ENCODE peak calls at places on chromosomes 4 and X, in six cellular contexts. M, W, F, I, H and K are unnamed samples.

GRCh38 chr4:148004228-148004813 is 272.4 kb downstream of the ARHGAP10 start:
- DNase-seq in M (no peak), W (peak; percentile 29), F (peak; percentile 34), I (no peak), H (no peak), K (no peak)

GRCh38 chr4:76659103-76659490 is 224.1 kb downstream of the SHROOM3 start:
- DNase-seq in M (no peak), W (no peak), F (no peak), I (no peak), H (no peak), K (no peak)

GRCh38 chrX:123184858-123185251 is 777 bp downstream of the GRIA3 start:
- DNase-seq in M (peak; percentile 38), W (no peak), F (no peak), I (peak; percentile 6), H (no peak), K (peak; percentile 29)

GRCh38 chrX:53282313-53282712 is 929 bp upstream of the IQSEC2 start:
- DNase-seq in M (no peak), W (no peak), F (no peak), I (no peak), H (no peak), K (no peak)

GRCh38 chrX:39903937-39904336 is 193.8 kb downstream of the BCOR start:
- DNase-seq in M (no peak), W (no peak), F (no peak), I (no peak), H (no peak), K (no peak)

GRCh38 chr4:184655889-184656869 is 6.6 kb downstream of the PRIMPOL start:
- DNase-seq in M (no peak), W (peak; percentile 62), F (no peak), I (no peak), H (no peak), K (no peak)

GRCh38 chr4:22877653-22878052 is 184.9 kb downstream of the GBA3 start:
- DNase-seq in M (no peak), W (no peak), F (no peak), I (no peak), H (no peak), K (no peak)

GRCh38 chr4:134747108-134747805 is 545.7 kb upstream of the PABPC4L start:
- DNase-seq in M (no peak), W (no peak), F (no peak), I (no peak), H (no peak), K (no peak)

GRCh38 chr4:67087897-67088296 is 457.4 kb downstream of the CENPC start:
- DNase-seq in M (peak; percentile 50), W (peak; percentile 7), F (peak; percentile 20), I (peak; percentile 16), H (peak; percentile 42), K (peak; percentile 31)

DNA sequence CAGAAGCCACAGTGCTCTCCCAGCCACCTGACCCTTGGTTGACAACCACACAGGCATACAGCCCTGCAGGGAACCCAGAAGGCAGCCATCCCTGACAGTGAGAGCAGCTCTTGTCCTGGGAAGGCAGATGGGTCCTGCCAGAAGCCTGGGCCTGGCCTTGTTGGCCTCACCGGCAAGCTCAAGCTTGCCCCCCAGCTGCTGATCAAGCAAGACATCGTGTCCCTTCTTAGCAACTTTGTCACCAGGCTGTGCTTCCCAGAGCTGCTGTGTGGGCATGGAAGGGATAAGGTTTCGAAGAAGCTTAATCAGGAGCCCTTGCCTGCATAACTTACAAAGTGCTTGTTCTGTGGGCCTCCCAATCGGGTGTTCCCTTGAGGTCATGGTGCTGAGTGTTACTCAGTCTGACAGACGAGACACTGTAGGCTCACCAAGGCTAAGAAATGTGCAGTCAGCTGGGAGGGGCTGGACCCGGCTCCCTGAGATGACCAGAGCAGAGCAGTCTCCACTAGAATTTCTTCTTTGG is 6.8 kb upstream of the ABLIM2 start:
- DNase-seq in M (no peak), W (no peak), F (no peak), I (no peak), H (no peak), K (no peak)
- TF ChIP-seq CTCF in M (no peak), W (no peak), F (no peak), I (no peak), H (no peak), K (no peak)

GRCh38 chrX:38458071-38458470 is 103.3 kb upstream of the TSPAN7 start:
- DNase-seq in M (no peak), W (no peak), F (no peak), I (no peak), H (no peak), K (no peak)
- TF ChIP-seq CTCF in M (peak; percentile 18), W (no peak), F (no peak), I (no peak), H (no peak), K (no peak)

GRCh38 chrX:152821145-152821765 is 9.3 kb downstream of the CETN2 start:
- DNase-seq in M (peak; percentile 50), W (no peak), F (peak; percentile 36), I (peak; percentile 39), H (peak; percentile 69), K (peak; percentile 70)
- TF ChIP-seq CTCF in M (peak; percentile 69), W (peak; percentile 15), F (peak; percentile 46), I (peak; percentile 64), H (peak; percentile 61), K (peak; percentile 58)

DNA sequence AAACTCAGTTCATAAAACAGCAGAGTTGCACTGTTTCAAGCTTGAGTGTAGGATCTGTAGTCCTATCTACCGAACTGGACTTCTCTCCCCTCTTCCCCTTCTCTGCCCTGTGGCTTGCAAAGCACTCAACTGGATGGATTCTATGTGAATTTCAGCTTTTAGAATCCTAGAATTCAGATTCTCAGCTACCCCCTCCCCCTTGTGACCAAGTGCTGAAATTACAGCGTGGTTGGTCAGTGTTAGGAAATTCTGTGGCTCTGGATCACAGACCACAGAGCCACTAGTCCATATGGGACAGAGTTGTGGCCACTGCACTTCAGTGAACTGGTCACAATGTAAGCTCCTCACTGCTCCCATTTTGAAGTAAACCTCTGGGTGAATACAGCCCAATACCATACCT is 64.6 kb upstream of the TRPC5 start:
- DNase-seq in M (peak; percentile 50), W (no peak), F (no peak), I (peak; percentile 30), H (peak; percentile 6), K (peak; percentile 24)
- TF ChIP-seq CTCF in M (peak; percentile 74), W (no peak), F (peak; percentile 34), I (peak; percentile 67), H (no peak), K (peak; percentile 67)

GRCh38 chr4:132646186-132646585 is 502.9 kb upstream of the PCDH10 start:
- DNase-seq in M (no peak), W (no peak), F (no peak), I (no peak), H (no peak), K (no peak)

GRCh38 chr4:132642196-132642817 is 506.8 kb upstream of the PCDH10 start:
- DNase-seq in M (peak; percentile 55), W (no peak), F (no peak), I (peak; percentile 33), H (peak; percentile 23), K (peak; percentile 22)
- TF ChIP-seq CTCF in M (peak; percentile 94), W (peak; percentile 11), F (peak; percentile 52), I (peak; percentile 88), H (peak; percentile 54), K (peak; percentile 84)

GRCh38 chr4:1465173-1466033 is 59.2 kb upstream of the NKX1-1 start:
- DNase-seq in M (no peak), W (no peak), F (peak; percentile 11), I (no peak), H (no peak), K (no peak)

GRCh38 chr4:1462768-1463075 is 56.5 kb upstream of the NKX1-1 start:
- DNase-seq in M (no peak), W (no peak), F (peak; percentile 6), I (no peak), H (no peak), K (no peak)

GRCh38 chr4:1464581-1465171 is 58.4 kb upstream of the NKX1-1 start:
- DNase-seq in M (no peak), W (no peak), F (no peak), I (no peak), H (no peak), K (no peak)

GRCh38 chr4:1463088-1463926 is 57.1 kb upstream of the NKX1-1 start:
- DNase-seq in M (no peak), W (no peak), F (peak; percentile 8), I (peak; percentile 29), H (no peak), K (peak; percentile 79)

GRCh38 chr4:1463927-1464540 is 57.8 kb upstream of the NKX1-1 start:
- DNase-seq in M (no peak), W (no peak), F (no peak), I (no peak), H (no peak), K (no peak)
- TF ChIP-seq CTCF in M (no peak), W (no peak), F (no peak), I (no peak), H (no peak), K (no peak)

GRCh38 chr4:24794916-24795665 is at the start of gene SOD3:
- DNase-seq in M (peak; percentile 93), W (peak; percentile 88), F (peak; percentile 83), I (peak; percentile 39), H (peak; percentile 78), K (peak; percentile 27)

GRCh38 chr4:24794111-24794860 is 1.1 kb upstream of the SOD3 start:
- DNase-seq in M (no peak), W (peak; percentile 32), F (no peak), I (no peak), H (no peak), K (no peak)

GRCh38 chr4:24792552-24792951 is 2.8 kb upstream of the SOD3 start:
- DNase-seq in M (no peak), W (no peak), F (no peak), I (no peak), H (no peak), K (no peak)

GRCh38 chr4:24791043-24791442 is 4.3 kb upstream of the SOD3 start:
- DNase-seq in M (no peak), W (no peak), F (no peak), I (no peak), H (no peak), K (no peak)

DNA sequence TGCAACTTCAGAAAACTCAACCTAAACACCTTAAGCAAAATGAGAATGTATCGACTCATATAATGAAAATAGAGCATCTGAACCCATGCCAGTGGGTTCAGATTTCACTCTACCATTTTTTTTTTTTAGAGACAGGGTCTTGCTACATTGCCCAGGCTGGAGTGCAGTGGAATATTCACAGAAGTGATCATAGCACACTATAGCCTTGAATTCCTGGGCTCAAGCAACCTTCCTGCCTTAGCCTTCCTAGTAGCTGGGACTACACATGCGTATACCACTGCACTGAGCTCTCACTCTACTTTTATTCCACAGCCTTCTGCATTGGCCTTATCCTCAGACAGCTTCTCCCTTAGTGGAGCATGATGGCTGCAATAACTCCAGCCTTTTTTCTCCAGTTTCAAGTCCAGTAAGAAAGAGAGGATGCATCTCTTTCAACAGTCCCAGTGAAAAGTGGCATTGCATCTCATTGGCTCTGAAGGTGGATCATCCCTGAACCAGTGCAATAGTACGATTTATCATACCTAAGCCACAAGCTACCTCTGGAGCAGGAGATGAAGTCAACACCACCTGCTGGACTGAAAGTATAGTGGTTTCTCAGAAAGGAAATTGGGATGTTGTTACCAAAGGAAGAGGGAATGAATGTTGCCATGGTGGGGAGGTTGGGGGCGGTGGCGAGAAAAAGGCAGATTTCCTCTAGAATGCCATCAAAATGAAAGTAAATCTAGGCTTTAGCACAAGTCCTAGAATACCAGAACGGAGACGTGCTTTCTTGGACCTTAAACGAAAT is 2.0 kb upstream of the SOD3 start:
- DNase-seq in M (no peak), W (no peak), F (no peak), I (no peak), H (peak; percentile 16), K (no peak)
- TF ChIP-seq CTCF in M (peak; percentile 63), W (no peak), F (no peak), I (peak; percentile 53), H (no peak), K (peak; percentile 26)